ENCODE peak calls at places on chromosomes 3 and 15, in ten cellular contexts. Z is hepatocyte; L is stimulated activated CD4-positive, alpha-beta T cell treated with anti-CD3 and anti-CD28 coated beads, Interleukin-4, amount 100 ng/mL, for 4 hours; S is HS-5; V is OCI-M1; P is activated CD8-positive, alpha-beta memory T cell treated with anti-CD3 and anti-CD28 coated beads, Interleukin-2, amount 50 U/mL, for 48 hours; X is HuH-7.5; Q is activated CD4-positive, alpha-beta T cell treated with anti-CD3 and anti-CD28 coated beads, Interleukin-2, amount 50 U/mL, for 1 hour; B is NCI-H2029 treated with DMSO at 0.1 percent for 48 hours; J is EL. I is an unnamed sample.
A peak's percentile ranks its signal among the peaks of the same experiment; 100 is the strongest.

GRCh38 chr3:175818811-175819464 is 959.8 kb downstream of the NAALADL2 start:
- DNase-seq in P (no peak), B (no peak), X (no peak), V (peak; percentile 24), Z (no peak), L (no peak), J (no peak), S (no peak), Q (no peak), I (no peak)

GRCh38 chr3:119359476-119359998 is 65.4 kb downstream of the ARHGAP31 start:
- DNase-seq in J (no peak), Q (no peak), Z (no peak), S (no peak), X (no peak), B (no peak), L (no peak), V (no peak), P (no peak), I (no peak)

GRCh38 chr3:179322481-179323196 is at the start of gene ZNF639:
- DNase-seq in J (peak; percentile 90), Q (peak; percentile 82), Z (peak; percentile 95), V (peak; percentile 89), P (peak; percentile 91), X (peak; percentile 87), B (peak; percentile 39), S (peak; percentile 50), L (peak; percentile 80), I (peak; percentile 96)

GRCh38 chr15:90463381-90463780 is 66.3 kb upstream of the CRTC3 start:
- DNase-seq in Q (no peak), P (no peak), J (peak; percentile 45), Z (no peak), S (peak; percentile 15), V (peak; percentile 3), X (no peak), B (no peak), L (no peak), I (no peak)

GRCh38 chr15:82128401-82129143 is 82.8 kb upstream of the MEX3B start:
- DNase-seq in V (peak; percentile 19), X (no peak), S (no peak), L (no peak), P (no peak), Q (no peak), B (no peak), J (peak; percentile 56), Z (no peak), I (no peak)

GRCh38 chr3:11583226-11583625 is 60.5 kb downstream of the VGLL4 start:
- DNase-seq in V (no peak), Z (no peak), Q (no peak), J (no peak), X (no peak), B (no peak), P (no peak), L (no peak), S (no peak), I (no peak)

GRCh38 chr15:67806539-67806935 is 18.8 kb upstream of the SKOR1 start:
- DNase-seq in X (no peak), S (no peak), P (no peak), Q (no peak), B (no peak), Z (no peak), V (no peak), L (no peak), J (no peak), I (no peak)

GRCh38 chr15:91535856-91536500 is 317.5 kb upstream of the SLCO3A1 start:
- DNase-seq in X (no peak), V (no peak), P (no peak), B (no peak), S (no peak), J (peak; percentile 6), Z (no peak), L (no peak), Q (no peak), I (no peak)

GRCh38 chr15:75143738-75144334 is 57.8 kb upstream of the C15orf39 start:
- DNase-seq in P (no peak), B (no peak), S (no peak), Q (no peak), Z (no peak), L (no peak), J (no peak), X (no peak), V (peak; percentile 21), I (peak; percentile 38)

GRCh38 chr3:110413291-110413690 is 658.3 kb upstream of the NECTIN3 start:
- DNase-seq in Z (no peak), V (no peak), Q (no peak), B (no peak), S (no peak), P (no peak), J (peak; percentile 19), X (no peak), L (no peak), I (no peak)

GRCh38 chr3:123686254-123686653 is 101.4 kb upstream of the HACD2 start:
- DNase-seq in B (no peak), J (no peak), S (no peak), P (no peak), Q (no peak), X (no peak), V (no peak), L (no peak), Z (no peak), I (no peak)

GRCh38 chr3:127204841-127205582 is 12.1 kb downstream of the PRR23E start:
- DNase-seq in Q (no peak), L (no peak), J (no peak), X (no peak), P (no peak), B (no peak), S (no peak), Z (no peak), V (no peak), I (no peak)

GRCh38 chr3:81742581-81742980 is 18.9 kb downstream of the GBE1 start:
- DNase-seq in Q (no peak), X (no peak), J (no peak), Z (no peak), P (no peak), B (no peak), L (no peak), V (no peak), S (no peak), I (no peak)

GRCh38 chr15:72082176-72082575 is 35.8 kb downstream of the MYO9A start:
- DNase-seq in P (no peak), S (no peak), L (no peak), Z (no peak), V (no peak), B (no peak), J (no peak), X (no peak), Q (no peak), I (no peak)

GRCh38 chr3:146163584-146163983 is 2.6 kb upstream of the PLOD2 start:
- DNase-seq in B (no peak), P (no peak), X (no peak), L (no peak), S (peak; percentile 98), V (no peak), Q (no peak), Z (no peak), J (peak; percentile 95), I (no peak)

GRCh38 chr3:22372292-22372949 is 621.4 kb upstream of the ZNF385D start:
- DNase-seq in L (no peak), Z (peak; percentile 45), P (no peak), J (no peak), V (no peak), Q (no peak), B (no peak), X (no peak), S (no peak), I (peak; percentile 17)

GRCh38 chr3:165526367-165526766 is 310.9 kb downstream of the BCHE start:
- DNase-seq in Z (no peak), S (no peak), B (no peak), Q (no peak), L (no peak), V (no peak), J (no peak), X (no peak), P (no peak), I (no peak)

GRCh38 chr3:112403101-112403500 is 70.1 kb downstream of the CD200 start:
- DNase-seq in J (no peak), V (no peak), S (no peak), B (no peak), P (no peak), X (no peak), Q (no peak), Z (no peak), L (no peak), I (no peak)

GRCh38 chr15:35932541-35932940 is 386.6 kb upstream of the DPH6 start:
- DNase-seq in X (no peak), V (no peak), L (no peak), P (no peak), Z (no peak), Q (no peak), J (no peak), S (no peak), B (no peak), I (no peak)

GRCh38 chr3:82938821-82939328 is 1177.4 kb upstream of the GBE1 start:
- DNase-seq in J (no peak), L (no peak), B (no peak), V (no peak), P (no peak), Z (peak; percentile 2), S (no peak), Q (no peak), X (no peak), I (no peak)

GRCh38 chr3:78645628-78646310 is 1122.0 kb downstream of the ROBO1 start:
- DNase-seq in Z (peak; percentile 87), X (no peak), S (peak; percentile 61), L (no peak), V (peak; percentile 87), Q (no peak), J (peak; percentile 67), P (no peak), B (peak; percentile 3), I (peak; percentile 87)

GRCh38 chr3:117059054-117059989 is 349.7 kb downstream of the TUSC7 start:
- DNase-seq in L (no peak), Z (peak; percentile 63), V (peak; percentile 72), P (no peak), Q (no peak), J (peak; percentile 21), S (no peak), X (no peak), B (peak; percentile 54), I (peak; percentile 68)

GRCh38 chr15:39887832-39888231 is 32.2 kb downstream of the GPR176 start:
- DNase-seq in Q (no peak), J (peak; percentile 47), V (peak; percentile 62), L (no peak), P (no peak), Z (peak; percentile 61), B (no peak), X (peak; percentile 31), S (no peak), I (peak; percentile 26)

GRCh38 chr3:8845641-8846040 is 76.2 kb upstream of the OXTR start:
- DNase-seq in L (no peak), V (no peak), X (no peak), B (no peak), Q (no peak), J (peak; percentile 89), S (no peak), Z (no peak), P (no peak), I (no peak)

GRCh38 chr3:9750556-9751411 is 1.0 kb downstream of the OGG1 start:
- DNase-seq in B (no peak), X (peak; percentile 59), P (no peak), S (no peak), L (no peak), Q (no peak), Z (peak; percentile 72), V (peak; percentile 41), J (no peak), I (no peak)

GRCh38 chr15:77112819-77113569 is 42.1 kb upstream of the TSPAN3 start:
- DNase-seq in P (no peak), B (no peak), J (no peak), Q (no peak), V (no peak), L (no peak), S (no peak), X (no peak), Z (no peak), I (no peak)

GRCh38 chr3:170992854-170993253 is 33.7 kb downstream of the SLC2A2 start:
- DNase-seq in Q (no peak), L (no peak), P (no peak), X (no peak), V (no peak), S (no peak), J (peak; percentile 51), B (no peak), Z (no peak), I (peak; percentile 24)

GRCh38 chr3:14415501-14415900 is 13.1 kb downstream of the SLC6A6 start:
- DNase-seq in B (no peak), Z (no peak), V (no peak), S (no peak), Q (no peak), J (peak; percentile 94), P (no peak), L (no peak), X (no peak), I (no peak)